ENCODE peak calls at places on chromosomes 1 and 21, in eight cellular contexts. E is heart left ventricle, X is H1, B is A549, O is transverse colon, S is IMR-90, F is stomach, Y is uterus. T is an unnamed sample.
A peak's percentile ranks its signal among the peaks of the same experiment; 100 is the strongest.

GRCh38 chr1:44733365-44733764 is 2.4 kb upstream of the RNU5D-1 start:
- DNase-seq in E (no peak), X (no peak), B (no peak), O (no peak), S (peak; percentile 77), F (no peak), Y (no peak), T (no peak)

GRCh38 chr1:202858789-202859414 is 30.0 kb downstream of the RABIF start:
- DNase-seq in E (peak; percentile 50), X (no peak), B (no peak), O (peak; percentile 13), S (no peak), F (no peak), Y (peak; percentile 43), T (no peak)

GRCh38 chr1:113917400-113918082 is 11.6 kb upstream of the HIPK1 start:
- DNase-seq in E (no peak), X (no peak), B (no peak), O (no peak), S (peak; percentile 75), F (no peak), Y (no peak), T (peak; percentile 42)

GRCh38 chr21:38979271-38980196 is 173.8 kb downstream of the ETS2 start:
- DNase-seq in E (no peak), X (peak; percentile 52), B (no peak), O (no peak), S (peak; percentile 70), F (no peak), Y (no peak), T (no peak)

GRCh38 chr1:205343431-205344009 is 13.2 kb downstream of the KLHDC8A start:
- DNase-seq in E (no peak), X (peak; percentile 80), B (peak; percentile 73), O (no peak), S (no peak), F (no peak), Y (no peak), T (peak; percentile 71)

GRCh38 chr1:45926302-45926701 is 122.9 kb downstream of the MAST2 start:
- DNase-seq in E (no peak), X (no peak), B (no peak), O (no peak), S (no peak), F (no peak), Y (no peak), T (no peak)

GRCh38 chr1:161962094-161962887 is 61.4 kb downstream of the OLFML2B start:
- DNase-seq in E (no peak), X (no peak), B (no peak), O (no peak), S (peak; percentile 87), F (no peak), Y (no peak), T (peak; percentile 12)

GRCh38 chr1:223487514-223488259 is 94.5 kb downstream of the CCDC185 start:
- DNase-seq in E (no peak), X (no peak), B (no peak), O (no peak), S (no peak), F (no peak), Y (no peak), T (no peak)

GRCh38 chr1:179753061-179753460 is 10.0 kb downstream of the FAM163A start:
- DNase-seq in E (no peak), X (no peak), B (no peak), O (no peak), S (peak; percentile 16), F (no peak), Y (no peak), T (no peak)

GRCh38 chr1:180080439-180080838 is 74.2 kb upstream of the QSOX1 start:
- DNase-seq in E (no peak), X (no peak), B (no peak), O (no peak), S (no peak), F (no peak), Y (no peak), T (no peak)

GRCh38 chr1:8844421-8845063 is 27.1 kb upstream of the RERE start:
- DNase-seq in E (peak; percentile 55), X (no peak), B (no peak), O (no peak), S (no peak), F (no peak), Y (peak; percentile 38), T (no peak)

GRCh38 chr1:85952460-85952859 is 204.1 kb downstream of the COL24A1 start:
- DNase-seq in E (no peak), X (no peak), B (no peak), O (no peak), S (peak; percentile 6), F (no peak), Y (no peak), T (no peak)

GRCh38 chr1:116847688-116848531 is 61.8 kb upstream of the PTGFRN start:
- DNase-seq in E (peak; percentile 62), X (no peak), B (no peak), O (peak; percentile 27), S (peak; percentile 33), F (no peak), Y (peak; percentile 77), T (no peak)

GRCh38 chr1:114755006-114755936 is 2.5 kb downstream of the CSDE1 start:
- DNase-seq in E (no peak), X (no peak), B (no peak), O (no peak), S (peak; percentile 19), F (no peak), Y (no peak), T (no peak)

GRCh38 chr1:78833491-78833890 is 173.0 kb downstream of the ADGRL4 start:
- DNase-seq in E (no peak), X (no peak), B (no peak), O (no peak), S (peak; percentile 78), F (no peak), Y (no peak), T (no peak)

GRCh38 chr1:40860706-40861226 is 1.4 kb downstream of the CITED4 start:
- DNase-seq in E (peak; percentile 46), X (no peak), B (no peak), O (no peak), S (no peak), F (no peak), Y (no peak), T (no peak)

DNA sequence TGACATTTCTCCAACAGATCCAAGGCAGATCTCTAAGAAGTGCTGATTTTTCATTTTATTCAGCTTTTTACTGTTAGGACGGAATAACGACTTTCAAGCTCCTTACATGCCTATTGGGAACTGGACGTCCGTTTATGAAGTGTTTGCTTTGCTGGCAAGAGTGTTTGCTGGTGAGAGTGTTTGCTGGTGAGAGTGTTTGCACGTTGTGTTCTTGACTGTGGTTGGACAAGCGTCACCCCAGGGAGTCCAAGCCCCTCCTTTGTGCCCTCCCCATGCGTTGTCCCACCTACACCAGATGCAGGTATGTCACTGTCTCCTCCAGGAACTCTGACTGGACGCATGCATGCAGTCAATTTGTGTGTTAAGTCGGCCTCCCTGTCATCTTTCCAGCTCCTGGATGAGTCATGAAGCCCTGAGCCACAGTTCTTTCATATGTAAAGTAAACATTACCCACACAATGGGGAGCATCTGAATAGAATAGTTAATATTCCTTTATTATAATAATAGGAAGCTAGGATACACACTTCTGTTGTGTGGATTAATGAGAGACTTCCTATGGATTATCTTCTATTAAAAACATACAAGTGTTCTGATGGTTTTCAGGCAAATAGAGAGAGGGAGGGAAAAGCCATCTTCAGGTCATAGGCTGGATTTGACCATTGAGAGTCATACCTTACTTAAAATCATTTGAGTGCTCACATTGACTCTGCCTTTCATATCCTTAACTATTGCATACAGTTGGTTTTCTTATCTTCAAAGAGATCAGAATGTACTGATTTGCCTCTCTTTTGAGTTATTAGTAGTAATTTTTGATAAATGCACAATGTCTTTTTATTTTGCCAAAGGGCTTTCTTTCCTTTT is 119.2 kb downstream of the GALNT2 start:
- DNase-seq in E (peak; percentile 41), X (no peak), B (peak; percentile 87), O (peak; percentile 74), S (peak; percentile 93), F (peak; percentile 69), Y (no peak), T (no peak)
- TF ChIP-seq POLR2A in E (no peak), X (no peak), B (no peak), O (peak; percentile 65), S (no peak), F (no peak), Y (no peak), T (no peak)

GRCh38 chr1:207750901-207751300 is 953 bp upstream of the CD46 start:
- DNase-seq in E (no peak), X (no peak), B (no peak), O (no peak), S (no peak), F (no peak), Y (no peak), T (no peak)
- TF ChIP-seq POLR2A in E (no peak), X (no peak), B (no peak), O (no peak), S (no peak), F (no peak), Y (no peak), T (no peak)

GRCh38 chr1:28241633-28242241 is 5.8 kb downstream of the ATP5IF1 start:
- DNase-seq in E (no peak), X (no peak), B (no peak), O (no peak), S (no peak), F (no peak), Y (no peak), T (no peak)

GRCh38 chr1:28247603-28248272 is 11.6 kb upstream of the SESN2 start:
- DNase-seq in E (no peak), X (no peak), B (no peak), O (peak; percentile 21), S (no peak), F (no peak), Y (no peak), T (peak; percentile 68)

GRCh38 chr1:28246427-28246832 is 10.5 kb downstream of the ATP5IF1 start:
- DNase-seq in E (no peak), X (no peak), B (no peak), O (peak; percentile 38), S (peak; percentile 47), F (no peak), Y (no peak), T (no peak)

GRCh38 chr1:28243685-28244439 is 7.9 kb downstream of the ATP5IF1 start:
- DNase-seq in E (no peak), X (no peak), B (no peak), O (peak; percentile 25), S (no peak), F (no peak), Y (no peak), T (no peak)

DNA sequence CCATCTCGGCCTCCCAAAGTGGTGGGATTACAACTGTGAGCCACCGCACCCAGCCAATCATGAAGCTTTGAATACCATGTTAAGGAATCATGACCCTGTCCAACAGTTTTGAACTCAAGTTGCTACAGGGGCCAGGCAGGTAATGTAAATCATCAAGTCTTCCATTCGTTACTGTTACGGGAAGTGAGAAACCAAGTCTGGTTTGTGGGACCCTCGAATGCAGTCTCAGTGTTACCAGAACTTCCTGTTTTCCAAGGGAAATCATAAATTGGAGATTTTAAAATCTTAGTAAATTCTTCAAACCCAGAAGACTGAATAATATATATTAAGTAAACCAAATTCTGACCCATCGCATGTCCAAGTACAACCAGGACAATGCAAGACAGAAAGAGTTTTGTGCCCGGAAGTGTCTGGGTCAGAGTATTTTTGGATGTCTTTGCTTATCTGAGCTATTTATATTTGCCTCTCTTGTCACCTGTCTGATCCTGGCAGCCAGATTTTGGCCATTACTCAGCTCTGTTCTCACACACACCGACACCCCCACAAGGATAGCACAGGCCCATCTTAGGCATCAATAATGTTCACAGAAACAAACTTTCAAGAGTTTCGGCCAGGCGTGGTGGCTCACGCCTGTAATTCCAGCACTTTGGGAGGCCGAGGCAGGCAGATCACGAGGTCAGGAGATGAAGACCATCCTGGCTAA is 8.8 kb downstream of the ATP5IF1 start:
- DNase-seq in E (peak; percentile 57), X (no peak), B (no peak), O (peak; percentile 36), S (no peak), F (no peak), Y (no peak), T (no peak)
- TF ChIP-seq POLR2A in E (peak; percentile 37), X (no peak), B (no peak), O (no peak), S (no peak), F (no peak), Y (no peak), T (no peak)

GRCh38 chr1:25039229-25039628 is 109.2 kb upstream of the RUNX3 start:
- DNase-seq in E (no peak), X (no peak), B (no peak), O (no peak), S (peak; percentile 5), F (no peak), Y (no peak), T (no peak)
- TF ChIP-seq POLR2A in E (no peak), X (no peak), B (no peak), O (no peak), S (no peak), F (no peak), Y (no peak), T (no peak)

T was measured in erythroblast.